ENCODE peak calls at places on chromosomes 2 and 18, in six cellular contexts. T, P, R, F, D and G are unnamed samples.

GRCh38 chr2:105007367-105007766 is 30.5 kb upstream of the MRPS9 start:
- DNase-seq in R (no peak), F (no peak), P (no peak), T (no peak), D (no peak), G (no peak)

GRCh38 chr2:236309669-236310029 is 45.4 kb upstream of the ASB18 start:
- DNase-seq in P (no peak), R (peak), F (peak), T (peak), D (no peak), G (no peak)

GRCh38 chr18:74163019-74163656 is 14.8 kb downstream of the TIMM21 start:
- DNase-seq in T (no peak), F (no peak), D (peak), P (no peak), R (no peak), G (no peak)

GRCh38 chr18:75533954-75534353 is 106.5 kb upstream of the SMIM21 start:
- DNase-seq in R (no peak), P (no peak), F (peak), T (no peak), D (no peak), G (no peak)

GRCh38 chr2:196601430-196602306 is 37.8 kb upstream of the CCDC150 start:
- DNase-seq in F (peak), D (peak), T (peak), P (no peak), R (no peak), G (no peak)

GRCh38 chr18:55301196-55301540 is 286.8 kb downstream of the TCF4 start:
- DNase-seq in D (no peak), F (no peak), P (no peak), R (no peak), T (no peak), G (no peak)

GRCh38 chr2:36695746-36696415 is 626 bp upstream of the VIT start:
- DNase-seq in T (no peak), F (peak), P (no peak), R (peak), D (peak), G (no peak)

GRCh38 chr18:78973357-78974083 is 6.1 kb upstream of the SALL3 start:
- DNase-seq in D (no peak), R (no peak), P (no peak), F (no peak), T (no peak), G (no peak)

GRCh38 chr2:185526156-185526555 is 212.4 kb upstream of the FSIP2 start:
- DNase-seq in F (no peak), D (no peak), R (no peak), P (no peak), T (no peak), G (no peak)

GRCh38 chr18:58527116-58528010 is 101.5 kb downstream of the ALPK2 start:
- DNase-seq in P (no peak), D (no peak), T (no peak), R (no peak), F (peak), G (no peak)

GRCh38 chr2:2775018-2775417 is 443.9 kb upstream of the MYT1L start:
- DNase-seq in D (peak), R (no peak), F (no peak), T (no peak), P (no peak), G (no peak)

GRCh38 chr18:64119916-64120315 is 29.0 kb downstream of the LINC00305 start:
- DNase-seq in T (peak), D (no peak), P (no peak), F (peak), R (peak), G (no peak)

GRCh38 chr2:171161425-171162289 is 964 bp upstream of the TLK1 start:
- DNase-seq in F (no peak), R (peak), P (no peak), D (no peak), T (no peak), G (no peak)

GRCh38 chr2:130378206-130378897 is 22.5 kb downstream of the PTPN18 start:
- DNase-seq in P (no peak), D (no peak), R (no peak), T (no peak), F (no peak), G (no peak)

GRCh38 chr2:37653805-37654378 is 17.6 kb downstream of the CDC42EP3 start:
- DNase-seq in F (no peak), P (peak), R (peak), D (peak), T (no peak), G (peak)

GRCh38 chr2:46774499-46775228 is 140.9 kb downstream of the MCFD2 start:
- DNase-seq in F (peak), T (no peak), R (no peak), P (no peak), D (no peak), G (no peak)

DNA sequence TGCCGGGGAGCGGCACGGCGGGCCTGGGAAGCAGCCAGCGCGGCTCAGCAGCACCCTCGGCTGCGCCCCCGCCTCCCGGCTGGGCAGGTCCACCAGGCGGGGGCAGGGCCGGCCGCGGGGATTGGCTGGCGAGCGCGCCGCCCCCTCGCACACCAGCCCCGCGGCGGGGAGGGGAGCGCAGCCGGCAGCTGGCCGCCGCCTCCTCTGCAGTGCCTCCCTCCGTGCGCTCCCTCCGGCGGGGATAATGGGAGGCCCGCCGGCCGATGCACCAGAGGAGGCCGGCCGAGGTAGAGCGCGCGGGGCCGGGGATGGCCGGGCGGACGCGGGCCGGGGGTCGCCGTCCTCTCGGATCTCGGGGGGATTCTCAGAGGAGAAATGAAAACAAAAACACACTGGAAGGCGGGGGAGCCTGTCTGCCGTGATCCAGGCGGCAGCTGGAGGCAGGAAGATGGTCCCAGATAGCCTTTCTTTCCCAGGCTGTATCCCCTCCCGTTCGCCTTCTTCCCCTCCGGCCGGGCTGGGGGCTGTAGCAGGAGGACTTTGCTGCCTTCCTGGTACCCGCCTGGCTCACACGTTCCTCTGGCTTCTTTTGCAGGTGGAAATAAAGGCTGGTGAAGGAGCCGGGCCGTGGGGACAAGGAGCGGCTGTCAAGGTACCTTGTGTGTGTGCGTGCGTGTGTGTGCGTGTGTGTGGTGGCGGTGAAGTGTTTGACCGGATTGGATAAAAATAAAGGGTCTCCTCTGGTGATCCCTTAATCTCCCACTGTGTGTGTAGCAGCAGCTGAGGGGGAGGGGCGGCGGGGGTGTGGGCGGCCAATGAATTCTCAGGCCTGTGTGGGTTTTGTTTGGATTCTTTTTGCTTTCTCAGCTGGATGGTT is 18.0 kb downstream of the TET3 start:
- DNase-seq in R (peak), P (peak), D (peak), T (peak), F (peak), G (peak)
- TF ChIP-seq CTCF in R (no peak), P (no peak), D (peak), T (no peak), F (no peak), G (no peak)

DNA sequence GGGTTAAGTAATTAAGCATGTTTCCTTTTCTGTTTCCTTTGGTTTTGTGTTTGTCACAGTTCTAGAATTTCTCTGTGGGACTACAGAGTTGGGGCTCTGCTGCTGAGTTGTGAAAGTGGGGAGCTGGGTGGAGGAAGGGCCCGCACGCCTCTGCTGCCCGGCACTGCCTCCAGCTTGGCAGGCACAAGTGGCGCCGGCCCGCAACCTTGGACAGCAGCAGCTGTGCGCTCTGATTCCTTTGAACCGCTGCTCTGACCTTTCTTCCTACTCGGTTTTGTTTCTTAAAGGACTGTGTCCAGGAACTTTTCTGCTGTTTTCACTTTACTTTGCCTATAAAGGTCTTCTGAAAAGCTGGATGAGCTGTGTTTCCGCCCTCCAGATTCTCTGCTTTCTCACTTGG is 137.7 kb upstream of the ALPP start:
- DNase-seq in F (no peak), P (no peak), T (no peak), R (no peak), D (no peak), G (no peak)
- TF ChIP-seq CTCF in F (no peak), P (no peak), T (no peak), R (no peak), D (no peak), G (no peak)

GRCh38 chr2:238714038-238714528 is 133.8 kb upstream of the TWIST2 start:
- DNase-seq in R (no peak), F (no peak), T (no peak), P (no peak), D (peak), G (no peak)
- TF ChIP-seq CTCF in R (no peak), F (no peak), T (no peak), P (no peak), D (no peak), G (no peak)

GRCh38 chr2:42927334-42928160 is 135.2 kb upstream of the HAAO start:
- DNase-seq in F (no peak), T (no peak), R (peak), P (no peak), D (no peak), G (no peak)

GRCh38 chr2:42929985-42930581 is 137.7 kb upstream of the HAAO start:
- DNase-seq in R (peak), T (no peak), P (no peak), F (peak), D (no peak), G (no peak)

GRCh38 chr2:42928161-42928691 is 135.8 kb upstream of the HAAO start:
- DNase-seq in T (no peak), F (no peak), P (no peak), D (no peak), R (peak), G (no peak)

GRCh38 chr2:42929577-42929984 is 137.2 kb upstream of the HAAO start:
- DNase-seq in P (no peak), R (peak), F (no peak), T (no peak), D (no peak), G (no peak)

DNA sequence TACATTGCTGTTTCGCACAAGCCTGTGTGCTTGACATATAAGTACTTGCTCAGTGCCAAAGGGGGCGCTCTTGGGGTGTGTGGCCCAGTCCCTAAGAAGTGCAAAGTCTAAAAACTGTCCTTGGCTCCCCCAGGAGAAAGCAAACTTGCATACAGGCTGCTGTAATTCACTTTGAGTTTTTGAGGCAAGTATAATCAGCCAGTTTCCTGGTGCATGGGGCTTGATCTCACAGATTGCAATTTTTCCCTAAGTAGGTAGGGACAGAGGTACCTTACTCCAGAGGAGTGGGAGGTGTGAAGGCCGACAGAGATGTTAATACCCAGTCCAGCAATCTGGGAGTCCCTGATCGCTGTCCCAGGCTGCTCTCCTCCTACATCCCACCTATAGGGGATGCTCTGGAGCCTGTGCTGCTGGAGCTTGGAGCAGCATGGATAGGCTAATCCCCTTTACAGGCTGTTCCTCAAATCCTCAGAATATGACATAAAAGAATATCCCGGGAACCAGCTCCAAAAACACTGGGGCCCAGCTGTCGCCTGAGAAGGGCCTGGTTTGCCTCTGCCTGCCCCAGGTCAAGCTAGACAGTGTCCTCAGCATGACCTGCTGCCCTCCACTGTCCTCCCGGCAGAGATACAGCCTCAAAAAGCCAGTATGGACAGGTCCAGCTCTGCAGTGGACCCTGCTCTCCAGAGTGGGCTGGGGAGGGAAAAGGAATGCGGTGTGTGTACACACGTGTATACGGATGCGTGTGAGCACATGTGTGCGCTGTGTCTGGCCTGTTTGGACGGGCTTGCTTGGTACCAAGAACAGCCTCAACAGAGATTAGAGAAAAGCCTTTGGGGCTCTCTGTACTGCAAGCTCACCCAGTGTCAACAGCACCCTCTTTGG is 136.6 kb upstream of the HAAO start:
- DNase-seq in T (peak), D (no peak), F (peak), P (no peak), R (peak), G (no peak)
- TF ChIP-seq CTCF in T (peak), D (peak), F (peak), P (no peak), R (peak), G (no peak)